ENCODE peak calls at places on chromosomes 4 and X, in seven cellular contexts. One of them, this sample, is unnamed. For H3K4me1, the result is how much of the 10 kb centered on the place peaks cover.

GRCh38 chrX:14864626-14865025 is 8.2 kb downstream of the FANCB start:
- DNase-seq in stomach: no peak
- DNase-seq in HepG2: no peak
- DNase-seq in tibial nerve: no peak
- DNase-seq in GM12878: no peak
- DNase-seq in Peyer's patch: no peak
- DNase-seq in body of pancreas: no peak
- DNase-seq in this sample: no peak

GRCh38 chrX:23694606-23695005 is 27.3 kb downstream of the PRDX4 start:
- DNase-seq in tibial nerve: peak
- DNase-seq in HepG2: peak
- DNase-seq in GM12878: peak
- DNase-seq in body of pancreas: peak
- DNase-seq in stomach: peak
- DNase-seq in Peyer's patch: peak
- DNase-seq in this sample: peak

GRCh38 chrX:49111846-49112245 is 11.7 kb downstream of the GPKOW start:
- DNase-seq in tibial nerve: no peak
- DNase-seq in Peyer's patch: no peak
- DNase-seq in stomach: no peak
- DNase-seq in body of pancreas: no peak
- DNase-seq in HepG2: no peak
- DNase-seq in GM12878: no peak
- DNase-seq in this sample: no peak

GRCh38 chr4:173091362-173091761 is 77.2 kb upstream of the GALNT7 start:
- DNase-seq in HepG2: no peak
- DNase-seq in stomach: no peak
- DNase-seq in tibial nerve: no peak
- DNase-seq in body of pancreas: no peak
- DNase-seq in Peyer's patch: no peak
- DNase-seq in GM12878: no peak
- DNase-seq in this sample: no peak

GRCh38 chr4:87032884-87033533 is 98.2 kb downstream of the AFF1 start:
- DNase-seq in body of pancreas: no peak
- DNase-seq in HepG2: peak
- DNase-seq in tibial nerve: no peak
- DNase-seq in Peyer's patch: no peak
- DNase-seq in stomach: no peak
- DNase-seq in GM12878: no peak
- DNase-seq in this sample: no peak

GRCh38 chrX:11397680-11398079 is 104.5 kb downstream of the AMELX start:
- DNase-seq in tibial nerve: no peak
- DNase-seq in HepG2: no peak
- DNase-seq in GM12878: no peak
- DNase-seq in Peyer's patch: no peak
- DNase-seq in stomach: no peak
- DNase-seq in body of pancreas: no peak
- DNase-seq in this sample: no peak

GRCh38 chr4:962231-963208 is 10.8 kb downstream of the DGKQ start:
- DNase-seq in Peyer's patch: peak
- DNase-seq in GM12878: no peak
- DNase-seq in stomach: no peak
- DNase-seq in HepG2: no peak
- DNase-seq in body of pancreas: no peak
- DNase-seq in tibial nerve: no peak
- DNase-seq in this sample: peak

GRCh38 chrX:43868791-43869190 is 13.5 kb downstream of the MAOB start:
- DNase-seq in HepG2: no peak
- DNase-seq in body of pancreas: no peak
- DNase-seq in stomach: no peak
- DNase-seq in tibial nerve: no peak
- DNase-seq in Peyer's patch: no peak
- DNase-seq in GM12878: no peak
- DNase-seq in this sample: no peak

GRCh38 chr4:184100297-184100885 is 117.3 kb downstream of the ENPP6 start:
- DNase-seq in HepG2: no peak
- DNase-seq in body of pancreas: peak
- DNase-seq in stomach: peak
- DNase-seq in Peyer's patch: peak
- DNase-seq in tibial nerve: no peak
- DNase-seq in GM12878: no peak
- DNase-seq in this sample: no peak

GRCh38 chr4:184548321-184548650 is 73.9 kb upstream of the IRF2 start:
- DNase-seq in GM12878: no peak
- DNase-seq in Peyer's patch: no peak
- DNase-seq in stomach: no peak
- DNase-seq in HepG2: no peak
- DNase-seq in body of pancreas: no peak
- DNase-seq in tibial nerve: no peak
- DNase-seq in this sample: no peak

GRCh38 chr4:182969651-182970279 is 52.6 kb upstream of the DCTD start:
- DNase-seq in body of pancreas: no peak
- DNase-seq in stomach: no peak
- DNase-seq in tibial nerve: no peak
- DNase-seq in GM12878: no peak
- DNase-seq in Peyer's patch: no peak
- DNase-seq in HepG2: no peak
- DNase-seq in this sample: no peak

GRCh38 chrX:115324194-115324593 is 34.7 kb downstream of the LUZP4 start:
- DNase-seq in body of pancreas: no peak
- DNase-seq in HepG2: no peak
- DNase-seq in tibial nerve: peak
- DNase-seq in Peyer's patch: no peak
- DNase-seq in GM12878: no peak
- DNase-seq in stomach: peak
- DNase-seq in this sample: peak

GRCh38 chr4:43411226-43411625 is 518.7 kb downstream of the GRXCR1 start:
- DNase-seq in Peyer's patch: no peak
- DNase-seq in stomach: no peak
- DNase-seq in tibial nerve: no peak
- DNase-seq in GM12878: no peak
- DNase-seq in body of pancreas: no peak
- DNase-seq in HepG2: no peak
- DNase-seq in this sample: no peak

GRCh38 chr4:566508-567295 is 9.4 kb downstream of the TMEM271 start:
- DNase-seq in stomach: no peak
- DNase-seq in tibial nerve: no peak
- DNase-seq in GM12878: no peak
- DNase-seq in Peyer's patch: no peak
- DNase-seq in body of pancreas: no peak
- DNase-seq in HepG2: no peak
- DNase-seq in this sample: no peak

GRCh38 chr4:123037809-123038208 is 115.4 kb upstream of the NUDT6 start:
- DNase-seq in HepG2: peak
- DNase-seq in Peyer's patch: no peak
- DNase-seq in stomach: no peak
- DNase-seq in GM12878: no peak
- DNase-seq in body of pancreas: no peak
- DNase-seq in tibial nerve: no peak
- DNase-seq in this sample: no peak

GRCh38 chrX:68989865-68990606 is 161.2 kb downstream of the EFNB1 start:
- DNase-seq in GM12878: no peak
- DNase-seq in Peyer's patch: no peak
- DNase-seq in tibial nerve: no peak
- DNase-seq in body of pancreas: peak
- DNase-seq in stomach: peak
- DNase-seq in HepG2: no peak
- DNase-seq in this sample: peak

GRCh38 chr4:53693408-53693807 is 102.1 kb upstream of the LNX1 start:
- DNase-seq in HepG2: no peak
- DNase-seq in Peyer's patch: no peak
- DNase-seq in tibial nerve: no peak
- DNase-seq in body of pancreas: no peak
- DNase-seq in stomach: no peak
- DNase-seq in GM12878: no peak
- DNase-seq in this sample: no peak

GRCh38 chrX:120746153-120746552 is 116.3 kb upstream of the C1GALT1C1 start:
- DNase-seq in HepG2: peak
- DNase-seq in tibial nerve: no peak
- DNase-seq in stomach: no peak
- DNase-seq in Peyer's patch: no peak
- DNase-seq in body of pancreas: no peak
- DNase-seq in GM12878: no peak
- DNase-seq in this sample: no peak

GRCh38 chrX:120751683-120752082 is 121.8 kb upstream of the C1GALT1C1 start:
- DNase-seq in Peyer's patch: no peak
- DNase-seq in body of pancreas: no peak
- DNase-seq in tibial nerve: no peak
- DNase-seq in stomach: no peak
- DNase-seq in HepG2: no peak
- DNase-seq in GM12878: no peak
- DNase-seq in this sample: no peak

GRCh38 chrX:120752431-120753128 is 122.7 kb upstream of the C1GALT1C1 start:
- DNase-seq in tibial nerve: no peak
- DNase-seq in HepG2: peak
- DNase-seq in GM12878: no peak
- DNase-seq in Peyer's patch: no peak
- DNase-seq in stomach: no peak
- DNase-seq in body of pancreas: no peak
- DNase-seq in this sample: peak

GRCh38 chrX:120750381-120750780 is 120.5 kb upstream of the C1GALT1C1 start:
- DNase-seq in tibial nerve: no peak
- DNase-seq in body of pancreas: no peak
- DNase-seq in GM12878: no peak
- DNase-seq in HepG2: no peak
- DNase-seq in stomach: no peak
- DNase-seq in Peyer's patch: no peak
- DNase-seq in this sample: no peak

DNA sequence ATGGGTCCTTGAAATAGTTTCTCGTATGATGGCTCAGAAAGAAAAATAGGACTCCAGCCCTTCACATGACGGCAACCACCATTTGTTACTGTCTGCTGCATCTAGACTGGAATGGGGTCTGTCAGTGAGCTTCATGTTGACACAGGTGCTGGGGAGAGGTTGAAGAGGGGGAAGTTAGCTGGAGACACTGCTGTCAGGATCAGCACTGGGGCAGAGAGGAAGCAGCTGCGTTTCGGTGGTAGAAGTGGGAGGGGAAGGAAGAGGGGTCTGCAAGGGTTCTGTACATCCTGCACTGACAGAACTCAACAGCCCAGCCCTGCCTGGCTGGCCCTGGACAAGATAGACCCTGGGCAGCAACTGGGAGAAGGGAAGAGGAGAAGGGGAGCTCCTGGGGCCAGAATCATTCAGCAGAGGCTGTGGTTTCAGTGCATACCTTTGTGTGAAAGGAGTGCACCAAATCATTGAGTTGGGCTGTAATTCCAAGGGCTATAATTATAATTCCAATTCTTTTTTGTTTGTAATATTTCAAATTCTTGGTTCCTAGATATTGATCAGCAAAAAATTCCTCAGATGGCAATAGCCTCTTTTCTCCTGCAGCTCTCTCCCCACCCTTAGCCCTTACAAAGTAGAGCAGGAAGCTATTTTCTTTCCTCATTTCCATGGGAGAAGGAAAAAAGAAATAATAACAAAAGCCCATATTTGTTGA is 119.4 kb upstream of the C1GALT1C1 start:
- DNase-seq in Peyer's patch: peak
- DNase-seq in stomach: no peak
- DNase-seq in body of pancreas: no peak
- DNase-seq in tibial nerve: no peak
- DNase-seq in GM12878: no peak
- DNase-seq in HepG2: no peak
- DNase-seq in this sample: no peak
- H3K4me1 ChIP-seq in Peyer's patch: under half
- H3K4me1 ChIP-seq in stomach: under half
- H3K4me1 ChIP-seq in body of pancreas: under half
- H3K4me1 ChIP-seq in tibial nerve: under half
- H3K4me1 ChIP-seq in GM12878: under half
- H3K4me1 ChIP-seq in HepG2: half or more
- H3K4me1 ChIP-seq in this sample: under half

GRCh38 chrX:30657542-30658238 is 4.5 kb downstream of the GK start:
- DNase-seq in tibial nerve: no peak
- DNase-seq in GM12878: no peak
- DNase-seq in Peyer's patch: peak
- DNase-seq in body of pancreas: no peak
- DNase-seq in stomach: no peak
- DNase-seq in HepG2: no peak
- DNase-seq in this sample: no peak

GRCh38 chrX:30653415-30654131 is at the start of gene GK:
- DNase-seq in body of pancreas: no peak
- DNase-seq in GM12878: no peak
- DNase-seq in stomach: no peak
- DNase-seq in Peyer's patch: peak
- DNase-seq in tibial nerve: no peak
- DNase-seq in HepG2: no peak
- DNase-seq in this sample: peak

GRCh38 chrX:30649859-30650258 is 3.4 kb upstream of the GK start:
- DNase-seq in body of pancreas: no peak
- DNase-seq in tibial nerve: no peak
- DNase-seq in GM12878: no peak
- DNase-seq in HepG2: peak
- DNase-seq in Peyer's patch: no peak
- DNase-seq in stomach: no peak
- DNase-seq in this sample: no peak

GRCh38 chrX:30654989-30655607 is 1.9 kb downstream of the GK start:
- DNase-seq in tibial nerve: no peak
- DNase-seq in GM12878: no peak
- DNase-seq in body of pancreas: no peak
- DNase-seq in Peyer's patch: no peak
- DNase-seq in HepG2: no peak
- DNase-seq in stomach: no peak
- DNase-seq in this sample: no peak

GRCh38 chrX:30652527-30653414 is 452 bp upstream of the GK start:
- DNase-seq in body of pancreas: peak
- DNase-seq in tibial nerve: peak
- DNase-seq in HepG2: peak
- DNase-seq in stomach: peak
- DNase-seq in Peyer's patch: peak
- DNase-seq in GM12878: peak
- DNase-seq in this sample: peak
- TF ChIP-seq POLR2A in body of pancreas: peak
- TF ChIP-seq POLR2A in tibial nerve: peak
- TF ChIP-seq POLR2A in HepG2: peak
- TF ChIP-seq POLR2A in stomach: no peak
- TF ChIP-seq POLR2A in Peyer's patch: peak
- TF ChIP-seq POLR2A in GM12878: peak
- TF ChIP-seq POLR2A in this sample: no peak

GRCh38 chrX:129773649-129774458 is 5.9 kb upstream of the SASH3 start:
- DNase-seq in HepG2: peak
- DNase-seq in stomach: no peak
- DNase-seq in body of pancreas: no peak
- DNase-seq in GM12878: no peak
- DNase-seq in Peyer's patch: peak
- DNase-seq in tibial nerve: no peak
- DNase-seq in this sample: no peak
- H3K27ac ChIP-seq in HepG2: peak
- H3K27ac ChIP-seq in stomach: peak
- H3K27ac ChIP-seq in body of pancreas: peak
- H3K27ac ChIP-seq in GM12878: peak
- H3K27ac ChIP-seq in Peyer's patch: peak
- H3K27ac ChIP-seq in tibial nerve: peak
- H3K27ac ChIP-seq in this sample: no peak

DNA sequence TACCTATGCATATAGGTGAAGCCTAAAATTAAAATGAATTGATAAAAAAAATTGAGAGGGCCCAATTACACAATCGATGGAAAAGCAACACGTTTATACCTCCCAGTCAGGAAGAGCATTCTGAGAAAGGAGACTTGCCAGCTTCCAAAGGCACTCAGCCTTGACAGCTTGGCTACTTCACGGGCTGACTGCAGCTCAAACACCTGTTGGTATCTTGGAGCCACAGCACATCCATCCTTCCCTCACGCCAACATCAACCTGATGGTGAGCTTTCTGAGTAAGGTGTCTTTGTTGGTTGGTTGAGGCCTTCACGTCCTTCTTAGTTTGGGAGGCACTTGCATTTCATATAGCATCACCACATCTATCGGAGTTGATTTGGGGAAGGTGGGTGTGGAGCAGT is 598.9 kb upstream of the DIPK2B start:
- DNase-seq in GM12878: no peak
- DNase-seq in HepG2: no peak
- DNase-seq in tibial nerve: no peak
- DNase-seq in Peyer's patch: no peak
- DNase-seq in stomach: no peak
- DNase-seq in body of pancreas: no peak
- DNase-seq in this sample: no peak
- H3K4me1 ChIP-seq in GM12878: under half
- H3K4me1 ChIP-seq in HepG2: under half
- H3K4me1 ChIP-seq in tibial nerve: under half
- H3K4me1 ChIP-seq in Peyer's patch: under half
- H3K4me1 ChIP-seq in stomach: under half
- H3K4me1 ChIP-seq in body of pancreas: under half
- H3K4me1 ChIP-seq in this sample: under half